ENCODE peak calls at places on chromosomes 4 and X, in nine cellular contexts. One of them, this sample, is unnamed.

GRCh38 chr4:87060957-87061356 is 126.1 kb downstream of the AFF1 start:
- DNase-seq in uterus: no peak
- DNase-seq in fibroblast of lung: peak; percentile 95
- DNase-seq in GM23248: peak; percentile 74
- DNase-seq in suprapubic skin: no peak
- DNase-seq in aorta: no peak
- DNase-seq in A673: no peak
- DNase-seq in adipocyte: peak; percentile 35
- DNase-seq in left lung: no peak
- DNase-seq in this sample: no peak

GRCh38 chr4:90951037-90951436 is 823.8 kb downstream of the CCSER1 start:
- DNase-seq in uterus: no peak
- DNase-seq in fibroblast of lung: peak; percentile 88
- DNase-seq in GM23248: no peak
- DNase-seq in suprapubic skin: no peak
- DNase-seq in aorta: no peak
- DNase-seq in A673: no peak
- DNase-seq in adipocyte: no peak
- DNase-seq in left lung: no peak
- DNase-seq in this sample: peak; percentile 18

GRCh38 chr4:55369968-55370367 is 23.9 kb downstream of the SRD5A3 start:
- DNase-seq in uterus: no peak
- DNase-seq in fibroblast of lung: no peak
- DNase-seq in GM23248: no peak
- DNase-seq in suprapubic skin: no peak
- DNase-seq in aorta: no peak
- DNase-seq in A673: no peak
- DNase-seq in adipocyte: no peak
- DNase-seq in left lung: no peak
- DNase-seq in this sample: no peak

GRCh38 chr4:20684852-20685763 is 15.2 kb upstream of the PACRGL start:
- DNase-seq in uterus: no peak
- DNase-seq in fibroblast of lung: no peak
- DNase-seq in GM23248: peak; percentile 61
- DNase-seq in suprapubic skin: no peak
- DNase-seq in aorta: no peak
- DNase-seq in A673: peak; percentile 57
- DNase-seq in adipocyte: peak; percentile 76
- DNase-seq in left lung: no peak
- DNase-seq in this sample: no peak

GRCh38 chrX:30533261-30533660 is 44.3 kb downstream of the TASL start:
- DNase-seq in uterus: no peak
- DNase-seq in fibroblast of lung: no peak
- DNase-seq in GM23248: peak; percentile 58
- DNase-seq in suprapubic skin: no peak
- DNase-seq in aorta: no peak
- DNase-seq in A673: no peak
- DNase-seq in adipocyte: peak; percentile 44
- DNase-seq in left lung: no peak
- DNase-seq in this sample: no peak

GRCh38 chr4:56828784-56829535 is 7.5 kb upstream of the SPINK2 start:
- DNase-seq in uterus: no peak
- DNase-seq in fibroblast of lung: peak; percentile 92
- DNase-seq in GM23248: peak; percentile 4
- DNase-seq in suprapubic skin: no peak
- DNase-seq in aorta: no peak
- DNase-seq in A673: no peak
- DNase-seq in adipocyte: no peak
- DNase-seq in left lung: no peak
- DNase-seq in this sample: no peak

GRCh38 chr4:182478475-182478874 is 235.3 kb downstream of the TENM3 start:
- DNase-seq in uterus: no peak
- DNase-seq in fibroblast of lung: peak; percentile 28
- DNase-seq in GM23248: peak; percentile 70
- DNase-seq in suprapubic skin: no peak
- DNase-seq in aorta: no peak
- DNase-seq in A673: peak; percentile 75
- DNase-seq in adipocyte: peak; percentile 90
- DNase-seq in left lung: no peak
- DNase-seq in this sample: no peak

GRCh38 chrX:24229400-24229879 is 79.9 kb downstream of the ZFX start:
- DNase-seq in uterus: no peak
- DNase-seq in fibroblast of lung: no peak
- DNase-seq in GM23248: no peak
- DNase-seq in suprapubic skin: no peak
- DNase-seq in aorta: no peak
- DNase-seq in A673: no peak
- DNase-seq in adipocyte: no peak
- DNase-seq in left lung: no peak
- DNase-seq in this sample: no peak

GRCh38 chrX:11146411-11146810 is 35.3 kb downstream of the HCCS start:
- DNase-seq in uterus: no peak
- DNase-seq in fibroblast of lung: no peak
- DNase-seq in GM23248: no peak
- DNase-seq in suprapubic skin: no peak
- DNase-seq in aorta: no peak
- DNase-seq in A673: no peak
- DNase-seq in adipocyte: no peak
- DNase-seq in left lung: no peak
- DNase-seq in this sample: no peak

GRCh38 chrX:134623293-134624045 is 34.8 kb downstream of the PLAC1 start:
- DNase-seq in uterus: no peak
- DNase-seq in fibroblast of lung: peak; percentile 50
- DNase-seq in GM23248: no peak
- DNase-seq in suprapubic skin: no peak
- DNase-seq in aorta: no peak
- DNase-seq in A673: no peak
- DNase-seq in adipocyte: no peak
- DNase-seq in left lung: no peak
- DNase-seq in this sample: no peak

GRCh38 chrX:134622813-134623185 is 35.5 kb downstream of the PLAC1 start:
- DNase-seq in uterus: no peak
- DNase-seq in fibroblast of lung: peak; percentile 67
- DNase-seq in GM23248: peak; percentile 15
- DNase-seq in suprapubic skin: no peak
- DNase-seq in aorta: no peak
- DNase-seq in A673: no peak
- DNase-seq in adipocyte: no peak
- DNase-seq in left lung: no peak
- DNase-seq in this sample: no peak

GRCh38 chrX:134624046-134624430 is 34.2 kb downstream of the PLAC1 start:
- DNase-seq in uterus: no peak
- DNase-seq in fibroblast of lung: peak; percentile 71
- DNase-seq in GM23248: peak; percentile 14
- DNase-seq in suprapubic skin: no peak
- DNase-seq in aorta: no peak
- DNase-seq in A673: no peak
- DNase-seq in adipocyte: no peak
- DNase-seq in left lung: no peak
- DNase-seq in this sample: no peak

GRCh38 chrX:134619838-134620237 is 38.4 kb downstream of the PLAC1 start:
- DNase-seq in uterus: no peak
- DNase-seq in fibroblast of lung: no peak
- DNase-seq in GM23248: no peak
- DNase-seq in suprapubic skin: no peak
- DNase-seq in aorta: no peak
- DNase-seq in A673: no peak
- DNase-seq in adipocyte: no peak
- DNase-seq in left lung: no peak
- DNase-seq in this sample: no peak

DNA sequence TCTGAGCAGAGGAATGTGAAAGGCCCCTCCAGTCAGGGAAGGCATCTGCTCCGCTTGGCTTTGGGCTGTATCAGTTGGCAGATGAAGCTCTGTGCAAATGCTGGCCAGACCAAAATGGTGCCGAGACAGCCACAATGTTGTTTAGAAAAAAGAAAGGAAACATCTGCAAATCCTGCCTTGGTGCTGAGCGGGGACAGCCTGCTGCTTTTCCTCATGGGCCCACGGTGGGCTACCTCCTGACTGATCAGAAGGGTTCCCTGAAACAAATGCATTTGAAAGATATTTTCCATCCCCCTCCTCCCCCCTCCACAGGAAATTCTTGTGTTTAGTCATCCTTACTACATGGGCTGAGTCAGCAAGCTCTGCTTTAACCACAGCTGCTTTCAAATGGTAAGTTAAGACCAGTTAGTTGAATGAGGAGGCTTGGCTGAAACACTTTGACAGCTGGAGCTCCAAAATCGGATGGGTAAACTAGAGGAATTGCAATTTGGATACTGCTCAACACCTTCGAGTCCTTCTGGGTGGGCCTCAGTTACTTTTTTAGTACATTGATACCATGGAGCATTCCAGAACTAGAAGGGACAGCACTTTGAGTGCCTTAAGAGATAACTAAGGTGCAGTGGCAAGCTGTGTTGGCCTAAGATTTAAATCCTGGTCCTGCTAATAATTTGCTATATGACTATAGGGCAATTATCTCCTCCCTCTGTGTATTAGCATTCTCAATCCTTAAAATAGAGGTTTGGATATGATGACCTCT is 36.0 kb downstream of the PLAC1 start:
- DNase-seq in uterus: no peak
- DNase-seq in fibroblast of lung: peak; percentile 93
- DNase-seq in GM23248: peak; percentile 87
- DNase-seq in suprapubic skin: no peak
- DNase-seq in aorta: no peak
- DNase-seq in A673: peak; percentile 79
- DNase-seq in adipocyte: peak; percentile 75
- DNase-seq in left lung: no peak
- DNase-seq in this sample: no peak
- H3K27me3 ChIP-seq in uterus: peaks cover 5% of the 10 kb centered on the region
- H3K27me3 ChIP-seq in fibroblast of lung: no peaks in the 10 kb centered on the region
- H3K27me3 ChIP-seq in GM23248: no peaks in the 10 kb centered on the region
- H3K27me3 ChIP-seq in suprapubic skin: no peaks in the 10 kb centered on the region
- H3K27me3 ChIP-seq in aorta: no peaks in the 10 kb centered on the region
- H3K27me3 ChIP-seq in A673: no peaks in the 10 kb centered on the region
- H3K27me3 ChIP-seq in adipocyte: no peaks in the 10 kb centered on the region
- H3K27me3 ChIP-seq in left lung: no peaks in the 10 kb centered on the region
- H3K27me3 ChIP-seq in this sample: no peaks in the 10 kb centered on the region

GRCh38 chr4:169314906-169315305 is 44.1 kb upstream of the SH3RF1 start:
- DNase-seq in uterus: peak; percentile 21
- DNase-seq in fibroblast of lung: peak; percentile 67
- DNase-seq in GM23248: peak; percentile 58
- DNase-seq in suprapubic skin: no peak
- DNase-seq in aorta: peak; percentile 87
- DNase-seq in A673: peak; percentile 77
- DNase-seq in adipocyte: peak; percentile 48
- DNase-seq in left lung: peak; percentile 79
- DNase-seq in this sample: peak; percentile 85
- H3K4me3 ChIP-seq in uterus: no peak overlapping the region
- H3K4me3 ChIP-seq in fibroblast of lung: peak overlapping the region; percentile 13
- H3K4me3 ChIP-seq in GM23248: peak overlapping the region; percentile 13
- H3K4me3 ChIP-seq in suprapubic skin: no peak overlapping the region
- H3K4me3 ChIP-seq in aorta: no peak overlapping the region
- H3K4me3 ChIP-seq in A673: no peak overlapping the region
- H3K4me3 ChIP-seq in adipocyte: peak overlapping the region; percentile 71
- H3K4me3 ChIP-seq in left lung: no peak overlapping the region
- H3K4me3 ChIP-seq in this sample: no peak overlapping the region

DNA sequence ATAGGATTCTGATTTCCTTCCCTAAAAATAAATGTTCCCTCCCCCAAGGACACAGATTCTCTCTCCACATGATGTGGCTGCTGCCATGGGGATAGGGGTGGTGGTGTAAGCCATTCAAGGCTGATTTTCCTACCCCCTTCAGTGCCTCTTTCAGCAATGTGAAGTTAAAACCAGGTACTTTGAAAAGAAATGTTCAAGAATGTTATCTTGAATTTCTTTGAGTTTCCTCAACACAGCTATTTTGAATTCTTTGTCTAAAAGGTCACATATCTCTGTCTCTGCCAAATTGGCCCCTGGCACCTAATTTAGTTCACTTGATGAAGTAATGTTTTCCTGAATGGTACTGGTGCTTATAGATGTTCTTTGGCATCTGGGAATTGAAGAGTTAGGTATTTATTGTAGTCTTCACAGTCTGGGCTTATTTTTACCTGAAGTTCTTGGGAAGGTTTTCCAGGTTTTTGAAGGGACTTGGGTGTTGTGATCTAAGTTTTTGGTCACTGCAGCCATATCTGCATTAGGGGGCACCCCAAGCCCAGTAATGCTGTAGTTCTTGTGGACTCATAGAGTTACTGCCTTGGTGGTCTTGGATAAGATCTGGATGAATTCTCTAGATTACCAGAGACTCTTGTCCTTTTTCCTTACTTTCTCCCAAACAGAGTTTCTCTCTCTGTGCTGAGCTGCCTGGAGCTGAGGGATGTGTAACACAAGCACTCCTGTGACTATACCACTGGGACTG is 7.6 kb upstream of the DIPK2B start:
- DNase-seq in uterus: no peak
- DNase-seq in fibroblast of lung: peak; percentile 6
- DNase-seq in GM23248: no peak
- DNase-seq in suprapubic skin: no peak
- DNase-seq in aorta: no peak
- DNase-seq in A673: no peak
- DNase-seq in adipocyte: no peak
- DNase-seq in left lung: no peak
- DNase-seq in this sample: no peak
- H3K9me3 ChIP-seq in uterus: no peaks in the 10 kb centered on the region
- H3K9me3 ChIP-seq in fibroblast of lung: no peaks in the 10 kb centered on the region
- H3K9me3 ChIP-seq in GM23248: no peaks in the 10 kb centered on the region
- H3K9me3 ChIP-seq in suprapubic skin: no peaks in the 10 kb centered on the region
- H3K9me3 ChIP-seq in aorta: no peaks in the 10 kb centered on the region
- H3K9me3 ChIP-seq in A673: peaks cover 12% of the 10 kb centered on the region
- H3K9me3 ChIP-seq in adipocyte: peaks cover 40% of the 10 kb centered on the region
- H3K9me3 ChIP-seq in left lung: no peaks in the 10 kb centered on the region
- H3K9me3 ChIP-seq in this sample: no peaks in the 10 kb centered on the region

GRCh38 chr4:1770245-1770644 is 22.8 kb upstream of the FGFR3 start:
- DNase-seq in uterus: no peak
- DNase-seq in fibroblast of lung: no peak
- DNase-seq in GM23248: no peak
- DNase-seq in suprapubic skin: no peak
- DNase-seq in aorta: no peak
- DNase-seq in A673: no peak
- DNase-seq in adipocyte: no peak
- DNase-seq in left lung: no peak
- DNase-seq in this sample: no peak

GRCh38 chr4:1767770-1768366 is 25.2 kb upstream of the FGFR3 start:
- DNase-seq in uterus: no peak
- DNase-seq in fibroblast of lung: peak; percentile 20
- DNase-seq in GM23248: peak; percentile 71
- DNase-seq in suprapubic skin: no peak
- DNase-seq in aorta: no peak
- DNase-seq in A673: peak; percentile 71
- DNase-seq in adipocyte: peak; percentile 57
- DNase-seq in left lung: no peak
- DNase-seq in this sample: peak; percentile 60

GRCh38 chr4:1770791-1771231 is 22.3 kb upstream of the FGFR3 start:
- DNase-seq in uterus: no peak
- DNase-seq in fibroblast of lung: no peak
- DNase-seq in GM23248: no peak
- DNase-seq in suprapubic skin: no peak
- DNase-seq in aorta: no peak
- DNase-seq in A673: no peak
- DNase-seq in adipocyte: no peak
- DNase-seq in left lung: no peak
- DNase-seq in this sample: no peak

GRCh38 chr4:1768367-1769034 is 24.6 kb upstream of the FGFR3 start:
- DNase-seq in uterus: no peak
- DNase-seq in fibroblast of lung: no peak
- DNase-seq in GM23248: no peak
- DNase-seq in suprapubic skin: no peak
- DNase-seq in aorta: no peak
- DNase-seq in A673: no peak
- DNase-seq in adipocyte: no peak
- DNase-seq in left lung: no peak
- DNase-seq in this sample: peak; percentile 76

GRCh38 chr4:1769692-1770091 is 23.4 kb upstream of the FGFR3 start:
- DNase-seq in uterus: no peak
- DNase-seq in fibroblast of lung: no peak
- DNase-seq in GM23248: no peak
- DNase-seq in suprapubic skin: no peak
- DNase-seq in aorta: no peak
- DNase-seq in A673: no peak
- DNase-seq in adipocyte: no peak
- DNase-seq in left lung: no peak
- DNase-seq in this sample: no peak
- H3K27me3 ChIP-seq in uterus: peaks cover 5% of the 10 kb centered on the region
- H3K27me3 ChIP-seq in fibroblast of lung: no peaks in the 10 kb centered on the region
- H3K27me3 ChIP-seq in GM23248: no peaks in the 10 kb centered on the region
- H3K27me3 ChIP-seq in suprapubic skin: peaks cover 38% of the 10 kb centered on the region
- H3K27me3 ChIP-seq in aorta: no peaks in the 10 kb centered on the region
- H3K27me3 ChIP-seq in A673: no peaks in the 10 kb centered on the region
- H3K27me3 ChIP-seq in adipocyte: peaks cover 26% of the 10 kb centered on the region
- H3K27me3 ChIP-seq in left lung: peaks cover 73% of the 10 kb centered on the region
- H3K27me3 ChIP-seq in this sample: no peaks in the 10 kb centered on the region